ENCODE peak calls at places on chromosomes 11 and 22, in seven cellular contexts. A is COR-L47; S is KG1; T is ureter; G is activated CD4-positive, alpha-beta T cell treated with anti-CD3 and anti-CD28 coated beads, Interleukin-2, amount 50 U/mL, for 1 hour; R is H54; B is stimulated activated CD8-positive, alpha-beta memory T cell treated with anti-CD3 and anti-CD28 coated beads, Interleukin-4, amount 100 ng/mL, for 24 hours. F is an unnamed sample.

GRCh38 chr22:22103078-22103593 is 120.5 kb upstream of the TOP3B start:
- DNase-seq in A (no peak), S (no peak), T (no peak), G (no peak), R (no peak), B (no peak), F (no peak)

GRCh38 chr11:74321487-74322188 is 10.2 kb upstream of the P4HA3 start:
- DNase-seq in A (no peak), S (peak), T (no peak), G (peak), R (no peak), B (no peak), F (peak)

GRCh38 chr22:26673485-26673884 is 16.1 kb downstream of the MIAT start:
- DNase-seq in A (no peak), S (no peak), T (peak), G (peak), R (no peak), B (no peak), F (no peak)

GRCh38 chr11:70271635-70271953 is 1.1 kb downstream of the PPFIA1 start:
- DNase-seq in A (no peak), S (no peak), T (no peak), G (no peak), R (no peak), B (no peak), F (no peak)

GRCh38 chr22:43293259-43293658 is 49.9 kb downstream of the SCUBE1 start:
- DNase-seq in A (no peak), S (no peak), T (no peak), G (no peak), R (no peak), B (no peak), F (peak)

GRCh38 chr11:116874251-116874650 is 36.8 kb upstream of the APOA1 start:
- DNase-seq in A (no peak), S (no peak), T (no peak), G (no peak), R (no peak), B (no peak), F (no peak)

GRCh38 chr22:44569516-44569915 is 71.5 kb upstream of the RTL6 start:
- DNase-seq in A (no peak), S (no peak), T (peak), G (no peak), R (no peak), B (no peak), F (no peak)

GRCh38 chr22:20979243-20979809 is 2.8 kb upstream of the LZTR1 start:
- DNase-seq in A (no peak), S (no peak), T (peak), G (peak), R (no peak), B (peak), F (peak)

GRCh38 chr22:30045901-30046715 is 34.2 kb upstream of the HORMAD2 start:
- DNase-seq in A (no peak), S (no peak), T (peak), G (no peak), R (no peak), B (no peak), F (no peak)

GRCh38 chr22:24810043-24810749 is 4.2 kb downstream of the SGSM1 start:
- DNase-seq in A (peak), S (no peak), T (peak), G (no peak), R (no peak), B (no peak), F (peak)

GRCh38 chr11:119808431-119809185 is 79.6 kb upstream of the NECTIN1 start:
- DNase-seq in A (no peak), S (no peak), T (no peak), G (no peak), R (no peak), B (no peak), F (no peak)

F was measured in AG08396.